ENCODE peak calls at places on chromosomes 16 and 17, in five cellular contexts. B, J, N, X and V are unnamed samples.

GRCh38 chr17:39629494-39629880 is 2.7 kb downstream of the PPP1R1B start:
- DNase-seq in B (no peak), J (no peak), N (no peak), X (no peak), V (no peak)

GRCh38 chr17:61002316-61002736 is 324.7 kb downstream of the BCAS3 start:
- DNase-seq in B (no peak), J (no peak), N (no peak), X (no peak), V (no peak)

GRCh38 chr16:49608801-49609200 is 235.2 kb downstream of the C16orf78 start:
- DNase-seq in B (no peak), J (no peak), N (no peak), X (no peak), V (no peak)

GRCh38 chr17:2709173-2709661 is 2.3 kb downstream of the CLUH start:
- DNase-seq in B (peak), J (no peak), N (no peak), X (no peak), V (peak)

GRCh38 chr16:59545666-59546065 is 811.5 kb upstream of the GOT2 start:
- DNase-seq in B (no peak), J (no peak), N (no peak), X (no peak), V (no peak)

GRCh38 chr16:78127130-78127529 is 27.7 kb downstream of the WWOX start:
- DNase-seq in B (no peak), J (no peak), N (no peak), X (no peak), V (no peak)

GRCh38 chr17:62675260-62675659 is 47.8 kb downstream of the MRC2 start:
- DNase-seq in B (no peak), J (no peak), N (peak), X (no peak), V (no peak)

GRCh38 chr16:55993088-55993487 is 117.9 kb upstream of the CES5A start:
- DNase-seq in B (no peak), J (no peak), N (no peak), X (no peak), V (no peak)

GRCh38 chr16:2899564-2900072 is 12.1 kb upstream of the FLYWCH1 start:
- DNase-seq in B (no peak), J (no peak), N (no peak), X (no peak), V (no peak)

GRCh38 chr16:12833939-12834338 is 30.3 kb upstream of the CPPED1 start:
- DNase-seq in B (no peak), J (peak), N (peak), X (no peak), V (no peak)

GRCh38 chr17:16888413-16889087 is 83.4 kb downstream of the TNFRSF13B start:
- DNase-seq in B (no peak), J (no peak), N (no peak), X (no peak), V (no peak)

GRCh38 chr16:67708368-67708771 is 10.7 kb downstream of the GFOD2 start:
- DNase-seq in B (no peak), J (no peak), N (no peak), X (no peak), V (no peak)

GRCh38 chr16:78447164-78447563 is 347.7 kb downstream of the WWOX start:
- DNase-seq in B (no peak), J (no peak), N (no peak), X (no peak), V (no peak)

GRCh38 chr16:80684906-80685305 is 119.5 kb downstream of the CDYL2 start:
- DNase-seq in B (no peak), J (no peak), N (no peak), X (no peak), V (no peak)

GRCh38 chr17:80122926-80123505 is 21.6 kb downstream of the GAA start:
- DNase-seq in B (no peak), J (no peak), N (no peak), X (no peak), V (no peak)

GRCh38 chr16:85447657-85448313 is 165.3 kb upstream of the GSE1 start:
- DNase-seq in B (no peak), J (no peak), N (no peak), X (no peak), V (no peak)

GRCh38 chr17:53525590-53525989 is 297.1 kb upstream of the KIF2B start:
- DNase-seq in B (no peak), J (no peak), N (no peak), X (no peak), V (no peak)

GRCh38 chr17:7834891-7835817 is 1.1 kb downstream of the KDM6B start:
- DNase-seq in B (peak), J (peak), N (peak), X (peak), V (peak)

GRCh38 chr16:53052519-53053501 is at the start of gene CHD9NB:
- DNase-seq in B (peak), J (no peak), N (no peak), X (no peak), V (no peak)

GRCh38 chr16:86975445-86975844 is 341.7 kb downstream of the C16orf95 start:
- DNase-seq in B (no peak), J (no peak), N (no peak), X (no peak), V (no peak)

GRCh38 chr17:71432378-71433315 is 688.2 kb upstream of the SOX9 start:
- DNase-seq in B (no peak), J (no peak), N (no peak), X (no peak), V (no peak)

GRCh38 chr16:19980866-19981265 is 92.8 kb downstream of the GPR139 start:
- DNase-seq in B (peak), J (no peak), N (no peak), X (no peak), V (no peak)

GRCh38 chr16:28167221-28167620 is 44.5 kb downstream of the XPO6 start:
- DNase-seq in B (no peak), J (no peak), N (no peak), X (no peak), V (no peak)

GRCh38 chr16:83899978-83900377 is 1.1 kb downstream of the MLYCD start:
- DNase-seq in B (no peak), J (no peak), N (no peak), X (no peak), V (no peak)

GRCh38 chr16:51648521-51648920 is 497.5 kb upstream of the SALL1 start:
- DNase-seq in B (no peak), J (no peak), N (no peak), X (no peak), V (no peak)

GRCh38 chr17:1787301-1787902 is 25.5 kb downstream of the SERPINF1 start:
- DNase-seq in B (no peak), J (no peak), N (no peak), X (no peak), V (no peak)

GRCh38 chr17:77845541-77846225 is 112.8 kb upstream of the TNRC6C start:
- DNase-seq in B (no peak), J (no peak), N (no peak), X (no peak), V (no peak)

GRCh38 chr17:77456951-77457548 is 316.3 kb downstream of the SEC14L1 start:
- DNase-seq in B (no peak), J (no peak), N (no peak), X (no peak), V (no peak)